ENCODE peak calls at places on chromosomes 5 and 9, in seven cellular contexts. B is fibroblast of lung; U is stomach; P is brain microvascular endothelial cell; Z is CD8-positive, alpha-beta memory T cell; J is testis; S is AG04450. X is an unnamed sample.

GRCh38 chr5:174323878-174324281 is 278.4 kb downstream of the NSG2 start:
- DNase-seq in J (peak), Z (no peak), B (peak), S (no peak), U (no peak), P (peak), X (no peak)

GRCh38 chr5:127572930-127573329 is 55.5 kb downstream of the PRRC1 start:
- DNase-seq in P (no peak), B (no peak), Z (no peak), J (no peak), S (no peak), U (no peak), X (no peak)

GRCh38 chr5:160009591-160009989 is 651 bp downstream of the TTC1 start:
- DNase-seq in U (no peak), S (no peak), Z (no peak), B (no peak), J (no peak), P (no peak), X (no peak)

GRCh38 chr9:107044872-107045271 is 181.9 kb downstream of the ZNF462 start:
- DNase-seq in Z (no peak), S (no peak), P (no peak), B (no peak), J (no peak), U (no peak), X (no peak)

GRCh38 chr5:80837679-80838078 is 122.5 kb upstream of the RASGRF2 start:
- DNase-seq in U (no peak), S (no peak), J (no peak), B (no peak), P (no peak), Z (no peak), X (no peak)

GRCh38 chr9:6096821-6097220 is 81.4 kb upstream of the RANBP6 start:
- DNase-seq in B (peak), Z (no peak), S (no peak), J (no peak), U (no peak), P (peak), X (no peak)

GRCh38 chr5:143213231-143213850 is 190.1 kb downstream of the NR3C1 start:
- DNase-seq in J (no peak), U (no peak), Z (no peak), P (no peak), B (peak), S (no peak), X (no peak)

GRCh38 chr5:127601111-127601510 is 47.8 kb upstream of the CTXN3 start:
- DNase-seq in B (no peak), U (no peak), J (no peak), P (no peak), Z (no peak), S (no peak), X (no peak)

GRCh38 chr9:35619800-35620158 is 1.6 kb upstream of the CD72 start:
- DNase-seq in Z (no peak), P (no peak), U (no peak), J (no peak), S (no peak), B (no peak), X (no peak)

GRCh38 chr9:95710449-95710848 is 165.0 kb upstream of the ERCC6L2 start:
- DNase-seq in J (no peak), S (no peak), U (no peak), Z (no peak), P (no peak), B (no peak), X (no peak)

DNA sequence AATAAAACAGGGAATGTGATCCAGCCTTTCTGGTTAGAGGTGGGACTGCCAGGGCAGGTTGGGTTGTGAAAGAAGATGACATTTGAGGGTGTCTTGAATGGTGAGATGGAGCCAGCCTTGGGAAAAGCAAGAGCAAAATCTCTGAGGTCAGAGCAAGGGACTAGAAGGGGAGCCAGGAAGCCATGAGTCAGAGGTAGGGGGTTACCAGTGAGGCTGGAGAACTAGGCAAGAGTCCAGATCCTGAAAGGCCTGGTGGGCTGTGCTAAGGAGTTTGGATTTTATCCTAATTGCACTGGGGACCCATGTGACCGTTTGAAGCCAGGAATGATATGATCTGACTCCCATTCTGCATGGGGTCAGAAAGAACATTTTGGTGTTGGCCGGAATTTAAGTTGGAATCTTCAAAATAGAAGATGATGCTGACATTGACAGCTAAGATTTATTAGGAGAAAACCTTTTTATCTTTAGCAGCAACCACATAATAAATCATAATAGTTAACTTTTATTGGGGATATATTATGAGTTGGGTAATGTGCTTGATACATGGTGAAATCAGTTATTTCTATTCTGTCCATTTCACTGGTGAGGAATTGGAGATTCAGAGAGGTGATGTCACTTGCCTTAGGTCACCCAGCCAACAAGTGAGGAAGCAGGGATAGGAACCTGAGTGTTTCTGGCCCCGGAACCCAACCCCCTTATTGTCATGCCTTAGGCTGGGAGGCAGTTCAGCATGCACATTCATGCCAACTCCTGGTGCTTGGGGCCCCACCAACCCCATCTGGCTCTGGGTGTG is 61.6 kb upstream of the RARS1 start:
- DNase-seq in P (peak), U (no peak), Z (no peak), S (no peak), J (no peak), B (peak), X (no peak)
- H3K27ac ChIP-seq in P (no peak), U (no peak), Z (no peak), S (no peak), J (no peak), B (no peak), X (no peak)

DNA sequence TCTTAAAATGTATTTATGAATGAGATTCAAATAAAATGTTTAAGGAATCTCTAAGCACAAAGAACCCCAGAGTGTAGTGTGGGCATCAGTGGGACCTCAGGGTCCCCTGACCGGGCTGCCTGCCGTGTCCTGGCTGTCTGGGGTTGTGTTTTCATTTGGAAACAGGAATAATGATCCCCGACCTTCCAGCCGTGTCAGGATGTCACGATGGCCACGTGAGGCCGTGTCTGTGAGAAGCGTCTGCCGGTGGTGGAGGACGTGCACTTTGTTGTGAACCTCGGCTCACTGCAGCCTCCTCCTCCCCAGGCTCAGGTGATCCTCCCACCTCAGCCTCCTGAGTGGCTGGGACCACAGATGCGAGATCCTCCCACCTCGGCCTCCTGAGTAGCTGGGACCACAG is 4.3 kb downstream of the TRAF2 start:
- DNase-seq in U (no peak), P (no peak), S (no peak), B (no peak), Z (no peak), J (no peak), X (no peak)
- H3K27ac ChIP-seq in U (no peak), P (no peak), S (no peak), B (no peak), Z (no peak), J (no peak), X (no peak)

GRCh38 chr5:151019331-151019730 is 1.1 kb upstream of the GPX3 start:
- DNase-seq in P (no peak), S (no peak), U (no peak), Z (no peak), J (no peak), B (no peak), X (no peak)
- H3K27ac ChIP-seq in P (no peak), S (no peak), U (peak), Z (no peak), J (no peak), B (no peak), X (no peak)

DNA sequence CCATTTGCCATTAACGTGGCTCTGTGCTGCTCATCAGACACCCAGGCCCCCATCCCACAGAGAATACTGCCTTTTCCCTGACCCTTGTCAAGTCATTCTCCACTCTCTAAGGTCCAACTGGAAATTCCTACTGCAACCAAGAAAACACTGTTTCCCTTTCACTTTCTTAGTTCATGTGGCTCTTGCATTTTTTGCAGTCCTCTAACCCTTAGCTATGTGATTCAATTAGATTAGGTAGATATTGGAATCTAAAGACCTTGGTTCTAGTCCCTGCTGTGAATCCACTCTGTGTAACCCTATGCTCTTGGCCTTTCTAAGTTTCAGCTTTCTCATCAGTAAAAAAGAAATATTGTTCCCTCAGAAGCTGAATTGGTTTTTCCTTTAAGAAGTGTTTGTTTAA is 649.4 kb downstream of the CCDC171 start:
- DNase-seq in U (no peak), Z (no peak), B (peak), J (no peak), P (no peak), S (no peak), X (no peak)
- H3K27ac ChIP-seq in U (no peak), Z (no peak), B (no peak), J (no peak), P (peak), S (no peak), X (no peak)

GRCh38 chr5:91137647-91138046 is 245.5 kb downstream of the ARRDC3 start:
- DNase-seq in S (no peak), J (no peak), U (no peak), P (no peak), Z (no peak), B (no peak), X (no peak)
- H3K27ac ChIP-seq in S (no peak), J (no peak), U (no peak), P (no peak), Z (no peak), B (no peak), X (no peak)

GRCh38 chr9:124203818-124204217 is 53.9 kb upstream of the NEK6 start:
- DNase-seq in J (no peak), U (no peak), P (no peak), Z (no peak), S (no peak), B (no peak), X (no peak)

GRCh38 chr9:124205686-124206352 is 51.9 kb upstream of the NEK6 start:
- DNase-seq in U (no peak), B (no peak), J (no peak), Z (no peak), S (no peak), P (no peak), X (no peak)

GRCh38 chr9:124198948-124199347 is 58.8 kb upstream of the NEK6 start:
- DNase-seq in U (no peak), P (no peak), Z (no peak), B (no peak), J (no peak), S (no peak), X (no peak)

GRCh38 chr9:124199474-124199873 is 58.3 kb upstream of the NEK6 start:
- DNase-seq in B (no peak), Z (no peak), P (no peak), U (no peak), S (no peak), J (no peak), X (no peak)

DNA sequence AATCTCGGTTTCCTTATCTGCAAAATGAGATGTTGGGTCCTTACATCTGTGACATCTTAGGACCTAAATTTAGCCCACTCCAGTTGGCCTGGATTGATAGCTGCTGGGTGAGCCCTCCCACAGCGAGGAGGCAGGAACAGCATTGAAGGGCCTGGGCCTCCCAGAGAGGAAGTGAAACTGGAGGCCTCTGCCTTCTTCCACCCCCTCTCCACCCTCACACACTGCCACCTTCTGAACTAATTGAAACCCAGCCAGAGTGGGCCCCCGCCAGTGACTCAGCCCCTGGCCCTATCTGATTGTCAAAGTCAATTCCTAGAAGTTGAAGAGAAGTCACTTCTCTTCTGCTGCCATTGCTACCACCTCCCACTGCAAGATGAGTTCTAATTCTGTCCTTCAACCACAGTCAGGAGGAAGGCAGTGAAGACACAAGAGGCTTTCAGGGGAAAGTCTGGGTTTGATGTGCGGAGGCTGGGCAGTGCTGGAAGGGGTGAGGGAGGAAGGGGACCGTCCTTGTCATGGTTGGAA is 55.2 kb upstream of the NEK6 start:
- DNase-seq in J (peak), U (peak), S (no peak), B (no peak), P (no peak), Z (no peak), X (no peak)
- H3K27ac ChIP-seq in J (no peak), U (peak), S (no peak), B (no peak), P (no peak), Z (peak), X (no peak)

X was measured in caudate nucleus.